ENCODE peak calls at places on chromosome 4, in ten cellular contexts. L is nucleus accumbens; J is activated effector memory CD4-positive, alpha-beta T cell treated with Interleukin-2 at 50 U/mL for 16 hours; D is T-cell; X is AG08395; P is glutamatergic neuron; Y is germinal center; M is RPMI7951; I is activated T-cell treated with anti-CD3 and anti-CD28 coated beads for 48 hours; U is CD4-positive, CD25-positive, alpha-beta regulatory T cell. Z is an unnamed sample.
A peak's percentile ranks its signal among the peaks of the same experiment; 100 is the strongest.

GRCh38 chr4:148530114-148530513 is 87.9 kb upstream of the NR3C2 start:
- DNase-seq in L (no peak), J (no peak), D (no peak), X (no peak), P (no peak), Y (no peak), M (no peak), I (no peak), U (no peak), Z (no peak)

GRCh38 chr4:7043521-7044414 is 596 bp downstream of the TADA2B start:
- DNase-seq in L (no peak), J (peak; percentile 51), D (peak; percentile 36), X (no peak), P (peak; percentile 51), Y (peak; percentile 70), M (peak; percentile 37), I (peak; percentile 30), U (peak; percentile 79), Z (no peak)

GRCh38 chr4:103091601-103092223 is 7.9 kb downstream of the BDH2 start:
- DNase-seq in L (no peak), J (no peak), D (peak; percentile 32), X (peak; percentile 49), P (no peak), Y (peak; percentile 50), M (peak; percentile 61), I (no peak), U (peak; percentile 88), Z (no peak)

GRCh38 chr4:123924536-123924935 is 527.9 kb downstream of the SPRY1 start:
- DNase-seq in L (no peak), J (no peak), D (no peak), X (no peak), P (no peak), Y (no peak), M (no peak), I (no peak), U (no peak), Z (no peak)

GRCh38 chr4:8070751-8071718 is 87.6 kb downstream of the ABLIM2 start:
- DNase-seq in L (no peak), J (no peak), D (no peak), X (no peak), P (no peak), Y (no peak), M (no peak), I (no peak), U (no peak), Z (no peak)

GRCh38 chr4:52984469-52984868 is 122.4 kb downstream of the RASL11B start:
- DNase-seq in L (no peak), J (no peak), D (no peak), X (peak; percentile 23), P (no peak), Y (no peak), M (no peak), I (no peak), U (no peak), Z (no peak)

GRCh38 chr4:147118523-147118922 is 172.9 kb upstream of the TTC29 start:
- DNase-seq in L (no peak), J (no peak), D (no peak), X (peak; percentile 41), P (no peak), Y (no peak), M (peak; percentile 11), I (no peak), U (no peak), Z (peak; percentile 10)

GRCh38 chr4:47013373-47013772 is 18.0 kb upstream of the GABRB1 start:
- DNase-seq in L (no peak), J (no peak), D (no peak), X (no peak), P (no peak), Y (no peak), M (no peak), I (no peak), U (no peak), Z (no peak)

GRCh38 chr4:142846729-142847606 is 867 bp upstream of the INPP4B start:
- DNase-seq in L (no peak), J (peak; percentile 65), D (peak; percentile 69), X (no peak), P (peak; percentile 41), Y (peak; percentile 13), M (no peak), I (peak; percentile 61), U (peak; percentile 81), Z (no peak)

GRCh38 chr4:154349829-154350228 is 141.8 kb downstream of the DCHS2 start:
- DNase-seq in L (no peak), J (no peak), D (no peak), X (peak; percentile 23), P (no peak), Y (peak; percentile 4), M (peak; percentile 12), I (no peak), U (peak; percentile 6), Z (no peak)

GRCh38 chr4:93416337-93417102 is 412.0 kb upstream of the ATOH1 start:
- DNase-seq in L (no peak), J (no peak), D (no peak), X (no peak), P (no peak), Y (no peak), M (peak; percentile 1), I (no peak), U (no peak), Z (no peak)

GRCh38 chr4:172042714-172043114 is 229.5 kb downstream of the GALNTL6 start:
- DNase-seq in L (no peak), J (no peak), D (no peak), X (no peak), P (no peak), Y (no peak), M (peak; percentile 0), I (no peak), U (no peak), Z (no peak)

GRCh38 chr4:183398298-183399129 is 45.9 kb upstream of the CDKN2AIP start:
- DNase-seq in L (peak; percentile 6), J (peak; percentile 41), D (peak; percentile 42), X (peak; percentile 83), P (peak; percentile 83), Y (peak; percentile 57), M (peak; percentile 69), I (peak; percentile 61), U (peak; percentile 68), Z (peak; percentile 55)

GRCh38 chr4:132614682-132615081 is 534.4 kb upstream of the PCDH10 start:
- DNase-seq in L (no peak), J (no peak), D (no peak), X (no peak), P (no peak), Y (no peak), M (no peak), I (no peak), U (no peak), Z (no peak)

GRCh38 chr4:119034276-119035008 is 101.2 kb upstream of the MYOZ2 start:
- DNase-seq in L (no peak), J (no peak), D (no peak), X (no peak), P (no peak), Y (no peak), M (no peak), I (no peak), U (no peak), Z (no peak)

Z was measured in frontal cortex.